ENCODE peak calls at places on chromosomes 16 and 17, in four cellular contexts. S is dorsolateral prefrontal cortex, F is kidney, R is skeletal muscle cell. T is an unnamed sample.

GRCh38 chr17:2335726-2336214 is 487 bp downstream of the TSR1 start:
- DNase-seq in S (no peak), F (no peak), R (no peak), T (no peak)

GRCh38 chr16:3147046-3147756 is 12.4 kb downstream of the ZNF213 start:
- DNase-seq in S (no peak), F (peak), R (no peak), T (no peak)

GRCh38 chr16:85238233-85238647 is 126.0 kb upstream of the CIBAR2 start:
- DNase-seq in S (peak), F (peak), R (peak), T (no peak)

GRCh38 chr16:65075877-65076276 is 46.0 kb downstream of the CDH11 start:
- DNase-seq in S (no peak), F (no peak), R (no peak), T (no peak)

GRCh38 chr17:39769974-39770587 is 32.3 kb downstream of the GRB7 start:
- DNase-seq in S (no peak), F (no peak), R (no peak), T (no peak)

GRCh38 chr16:15672514-15673167 is 22.6 kb downstream of the NDE1 start:
- DNase-seq in S (peak), F (peak), R (peak), T (no peak)

GRCh38 chr17:27549251-27549919 is 81.6 kb upstream of the LGALS9 start:
- DNase-seq in S (peak), F (no peak), R (no peak), T (peak)

GRCh38 chr17:74245145-74245817 is 28.8 kb upstream of the DNAI2 start:
- DNase-seq in S (peak), F (no peak), R (no peak), T (no peak)

GRCh38 chr17:73976147-73976546 is 227.3 kb upstream of the RPL38 start:
- DNase-seq in S (no peak), F (no peak), R (no peak), T (no peak)

GRCh38 chr17:73914536-73915274 is 270.5 kb upstream of the SDK2 start:
- DNase-seq in S (no peak), F (no peak), R (no peak), T (no peak)

GRCh38 chr16:87457724-87458423 is 35.0 kb downstream of the ZCCHC14 start:
- DNase-seq in S (no peak), F (no peak), R (peak), T (peak)

GRCh38 chr16:62665269-62665668 is 629.0 kb upstream of the CDH8 start:
- DNase-seq in S (peak), F (no peak), R (no peak), T (no peak)

GRCh38 chr17:41973457-41973856 is 6.9 kb downstream of the CNP start:
- DNase-seq in S (no peak), F (peak), R (no peak), T (peak)

GRCh38 chr17:58084317-58084981 is 1.2 kb downstream of the DYNLL2 start:
- DNase-seq in S (no peak), F (no peak), R (no peak), T (no peak)

GRCh38 chr17:42408076-42408475 is 15.0 kb downstream of the CAVIN1 start:
- DNase-seq in S (peak), F (no peak), R (no peak), T (no peak)

GRCh38 chr17:19298561-19299213 is 61.5 kb downstream of the EPN2 start:
- DNase-seq in S (no peak), F (no peak), R (no peak), T (no peak)

GRCh38 chr17:43171761-43172487 is 910 bp downstream of the NBR1 start:
- DNase-seq in S (no peak), F (no peak), R (peak), T (no peak)

GRCh38 chr16:8686031-8686621 is 11.7 kb downstream of the ABAT start:
- DNase-seq in S (peak), F (no peak), R (no peak), T (no peak)

GRCh38 chr16:65833171-65833871 is 533.2 kb upstream of the CDH5 start:
- DNase-seq in S (no peak), F (no peak), R (peak), T (no peak)

GRCh38 chr16:83940630-83941378 is 12.2 kb upstream of the OSGIN1 start:
- DNase-seq in S (no peak), F (no peak), R (no peak), T (no peak)

GRCh38 chr16:28473714-28474265 is 1.7 kb upstream of the NPIPB7 start:
- DNase-seq in S (no peak), F (no peak), R (no peak), T (peak)

GRCh38 chr17:12296120-12296727 is 275.5 kb downstream of the MAP2K4 start:
- DNase-seq in S (no peak), F (no peak), R (no peak), T (no peak)

GRCh38 chr16:84278968-84279367 is 15.7 kb upstream of the WFDC1 start:
- DNase-seq in S (peak), F (peak), R (no peak), T (peak)

T was measured in chondrocyte.